ENCODE peak calls at places on chromosomes 7 and 10, in six cellular contexts. C is activated naive CD4-positive, alpha-beta T cell treated with anti-CD3 and anti-CD28 coated beads for 36 hours; Z is foreskin fibroblast; U is smooth muscle cell of the brain vasculature; T is SW 1271; I is hippocampal formation. K is an unnamed sample.

GRCh38 chr10:32890444-32890843 is 67.6 kb downstream of the ITGB1 start:
- DNase-seq in C (no peak), Z (no peak), U (no peak), T (no peak), I (no peak), K (no peak)

GRCh38 chr10:130493446-130494198 is 357.4 kb downstream of the GLRX3 start:
- DNase-seq in C (no peak), Z (no peak), U (no peak), T (no peak), I (no peak), K (no peak)

GRCh38 chr7:63899691-63900393 is 98.8 kb upstream of the ZNF722 start:
- DNase-seq in C (peak; percentile 86), Z (no peak), U (no peak), T (peak; percentile 69), I (peak; percentile 87), K (peak; percentile 94)

GRCh38 chr10:116053910-116054309 is 219.1 kb downstream of the GFRA1 start:
- DNase-seq in C (no peak), Z (no peak), U (no peak), T (no peak), I (no peak), K (no peak)

GRCh38 chr10:78350286-78350685 is 316.6 kb downstream of the RPS24 start:
- DNase-seq in C (no peak), Z (no peak), U (no peak), T (no peak), I (no peak), K (no peak)

GRCh38 chr7:2710256-2710655 is 22.3 kb downstream of the AMZ1 start:
- DNase-seq in C (peak; percentile 53), Z (no peak), U (no peak), T (no peak), I (no peak), K (no peak)

GRCh38 chr7:93921607-93922446 is at the start of gene GNG11:
- DNase-seq in C (peak; percentile 47), Z (peak; percentile 89), U (peak; percentile 63), T (no peak), I (peak; percentile 39), K (peak; percentile 92)

GRCh38 chr10:15245530-15245929 is 77.0 kb upstream of the NMT2 start:
- DNase-seq in C (peak; percentile 21), Z (peak; percentile 16), U (no peak), T (peak; percentile 16), I (no peak), K (no peak)

GRCh38 chr7:150425670-150426069 is 24.8 kb upstream of the GIMAP8 start:
- DNase-seq in C (peak; percentile 2), Z (no peak), U (no peak), T (no peak), I (no peak), K (no peak)

GRCh38 chr7:100509213-100509612 is 25.5 kb downstream of the NYAP1 start:
- DNase-seq in C (no peak), Z (peak; percentile 80), U (peak; percentile 57), T (no peak), I (no peak), K (peak; percentile 81)

GRCh38 chr10:44567471-44567870 is 182.6 kb upstream of the CXCL12 start:
- DNase-seq in C (no peak), Z (peak; percentile 81), U (no peak), T (no peak), I (no peak), K (no peak)

GRCh38 chr10:101770331-101771215 is 5.3 kb downstream of the FGF8 start:
- DNase-seq in C (no peak), Z (no peak), U (no peak), T (no peak), I (no peak), K (no peak)

GRCh38 chr7:35530124-35531109 is 164.5 kb downstream of the HERPUD2 start:
- DNase-seq in C (no peak), Z (no peak), U (no peak), T (no peak), I (no peak), K (no peak)

GRCh38 chr7:68438811-68439210 is 1159.5 kb upstream of the AUTS2 start:
- DNase-seq in C (no peak), Z (no peak), U (no peak), T (no peak), I (no peak), K (no peak)

GRCh38 chr7:132783824-132784223 is 207.6 kb upstream of the PLXNA4 start:
- DNase-seq in C (no peak), Z (peak; percentile 83), U (peak; percentile 18), T (no peak), I (no peak), K (no peak)

GRCh38 chr7:64879097-64879730 is 23.9 kb upstream of the ZNF273 start:
- DNase-seq in C (no peak), Z (no peak), U (no peak), T (no peak), I (no peak), K (no peak)

GRCh38 chr7:106552645-106553445 is 108.1 kb downstream of the CCDC71L start:
- DNase-seq in C (no peak), Z (no peak), U (no peak), T (no peak), I (no peak), K (no peak)

K was measured in kidney.